ENCODE peak calls at places on chromosomes 13 and 19, in seven cellular contexts. A is amygdala, D is iris pigment epithelial cell, X is COR-L47, J is left lung, G is kidney, W is esophagus squamous epithelium. F is an unnamed sample.

GRCh38 chr13:29849071-29849541 is 1.3 kb downstream of the UBL3 start:
- DNase-seq in J (no peak), W (no peak), A (no peak), D (peak), X (no peak), G (no peak), F (peak)

GRCh38 chr19:18635831-18636182 is 1.0 kb upstream of the KLHL26 start:
- DNase-seq in G (no peak), X (no peak), D (no peak), J (no peak), A (no peak), W (no peak), F (no peak)

GRCh38 chr19:850221-850978 is 1.7 kb upstream of the ELANE start:
- DNase-seq in D (peak), G (peak), J (peak), X (peak), W (no peak), A (no peak), F (no peak)

GRCh38 chr13:31982540-31982939 is 49.0 kb upstream of the FRY start:
- DNase-seq in W (no peak), X (peak), G (no peak), D (peak), J (peak), A (no peak), F (peak)

GRCh38 chr19:2639999-2640398 is 62.5 kb downstream of the GNG7 start:
- DNase-seq in W (no peak), A (no peak), D (no peak), J (no peak), X (no peak), G (no peak), F (no peak)

GRCh38 chr13:73754727-73755292 is 379.4 kb downstream of the KLF12 start:
- DNase-seq in G (no peak), X (peak), J (no peak), W (no peak), A (no peak), D (peak), F (peak)

GRCh38 chr19:35545855-35546381 is 492 bp downstream of the TMEM147 start:
- DNase-seq in J (no peak), X (peak), D (peak), W (no peak), A (no peak), G (no peak), F (no peak)

GRCh38 chr19:41935781-41936415 is 7.6 kb upstream of the ERFL start:
- DNase-seq in W (no peak), A (no peak), D (no peak), J (no peak), X (no peak), G (no peak), F (no peak)

GRCh38 chr19:3338541-3339181 is 27.7 kb upstream of the NFIC start:
- DNase-seq in W (no peak), A (no peak), G (peak), X (peak), J (peak), D (no peak), F (no peak)

GRCh38 chr13:48731957-48732569 is 78.3 kb downstream of the CYSLTR2 start:
- DNase-seq in D (peak), A (no peak), X (no peak), W (no peak), J (peak), G (peak), F (no peak)

GRCh38 chr19:15449620-15450527 is at the start of gene WIZ:
- DNase-seq in X (peak), J (peak), D (peak), G (peak), W (no peak), A (peak), F (peak)